ENCODE peak calls at places on chromosomes 4 and X, in five cellular contexts. H is PC-3, O is coronary artery, S is cardiac muscle cell, F is NCI-H2171 treated with DMSO at 0.1 percent for 48 hours. Y is an unnamed sample.

GRCh38 chr4:7073526-7074390 is 5.9 kb upstream of the GRPEL1 start:
- DNase-seq in F (peak), H (peak), S (peak), O (no peak), Y (no peak)

GRCh38 chr4:6019316-6020263 is 1.4 kb upstream of the C4orf50 start:
- DNase-seq in H (peak), F (peak), O (no peak), S (peak), Y (peak)

GRCh38 chr4:8532245-8532781 is 47.9 kb upstream of the GPR78 start:
- DNase-seq in O (no peak), F (no peak), H (peak), S (no peak), Y (no peak)

GRCh38 chr4:142150483-142150882 is 514.1 kb downstream of the IL15 start:
- DNase-seq in O (no peak), F (no peak), H (no peak), S (no peak), Y (no peak)

GRCh38 chr4:64940698-64941097 is 531.4 kb upstream of the TECRL start:
- DNase-seq in F (no peak), O (no peak), H (peak), S (no peak), Y (no peak)

GRCh38 chr4:159541143-159541542 is 438.3 kb downstream of the RAPGEF2 start:
- DNase-seq in O (no peak), H (no peak), F (no peak), S (no peak), Y (no peak)

GRCh38 chr4:111883557-111883999 is 261.7 kb upstream of the FAM241A start:
- DNase-seq in H (no peak), S (no peak), O (no peak), F (no peak), Y (no peak)

GRCh38 chrX:47196098-47196497 is 2.5 kb downstream of the UBA1 start:
- DNase-seq in F (no peak), S (no peak), H (no peak), O (no peak), Y (no peak)

GRCh38 chr4:15504041-15504440 is 34.4 kb downstream of the CC2D2A start:
- DNase-seq in S (no peak), F (no peak), O (no peak), H (no peak), Y (no peak)

GRCh38 chrX:153861733-153862300 is 24.2 kb downstream of the L1CAM start:
- DNase-seq in S (no peak), F (peak), O (no peak), H (no peak), Y (no peak)

GRCh38 chr4:177118596-177118995 is 191.1 kb upstream of the NEIL3 start:
- DNase-seq in S (no peak), F (no peak), O (no peak), H (no peak), Y (no peak)

GRCh38 chr4:87880106-87880505 is 47.3 kb downstream of the MEPE start:
- DNase-seq in O (no peak), F (no peak), H (no peak), S (no peak), Y (no peak)

GRCh38 chr4:48483777-48484493 is 792 bp downstream of the SLC10A4 start:
- DNase-seq in O (no peak), F (no peak), H (no peak), S (no peak), Y (no peak)

GRCh38 chrX:80578518-80579105 is 158.4 kb downstream of the TENT5D start:
- DNase-seq in O (no peak), S (peak), H (peak), F (peak), Y (no peak)

GRCh38 chr4:75235359-75235951 is 278.7 kb downstream of the RCHY1 start:
- DNase-seq in F (no peak), H (no peak), S (no peak), O (no peak), Y (no peak)

GRCh38 chrX:116272881-116273280 is 102.3 kb downstream of the AGTR2 start:
- DNase-seq in S (no peak), H (peak), O (no peak), F (no peak), Y (no peak)

GRCh38 chrX:39855748-39856129 is 242.0 kb downstream of the BCOR start:
- DNase-seq in O (no peak), S (no peak), F (peak), H (peak), Y (no peak)

GRCh38 chrX:153727108-153727931 is 2.7 kb downstream of the ABCD1 start:
- DNase-seq in F (no peak), H (peak), S (no peak), O (no peak), Y (no peak)

GRCh38 chr4:150943831-150944230 is 71.3 kb downstream of the LRBA start:
- DNase-seq in S (no peak), F (no peak), O (no peak), H (no peak), Y (no peak)

GRCh38 chr4:111681751-111682150 is 463.5 kb upstream of the FAM241A start:
- DNase-seq in O (no peak), S (no peak), H (no peak), F (no peak), Y (no peak)

GRCh38 chr4:140271553-140271952 is 101.9 kb upstream of the SCOC start:
- DNase-seq in H (peak), O (no peak), F (no peak), S (no peak), Y (no peak)

GRCh38 chr4:158782539-158783360 is 13.9 kb downstream of the FNIP2 start:
- DNase-seq in O (no peak), H (no peak), S (peak), F (no peak), Y (no peak)

GRCh38 chr4:40524642-40525041 is 105.0 kb downstream of the RBM47 start:
- DNase-seq in O (no peak), F (no peak), S (no peak), H (no peak), Y (no peak)

GRCh38 chrX:22373094-22373493 is 100.4 kb downstream of the CBLL2 start:
- DNase-seq in F (no peak), O (no peak), H (no peak), S (no peak), Y (no peak)

GRCh38 chrX:54530358-54530900 is 410 bp downstream of the GNL3L start:
- DNase-seq in H (no peak), O (no peak), S (no peak), F (no peak), Y (no peak)

GRCh38 chr4:188107931-188108843 is 1.2 kb downstream of the TRIML2 start:
- DNase-seq in S (no peak), H (peak), F (no peak), O (no peak), Y (no peak)

GRCh38 chr4:87375719-87376291 is 15.2 kb downstream of the HSD17B11 start:
- DNase-seq in O (no peak), H (peak), F (no peak), S (peak), Y (peak)

GRCh38 chr4:173528378-173529321 is 1.4 kb downstream of the HAND2 start:
- DNase-seq in H (no peak), F (peak), S (peak), O (no peak), Y (no peak)

GRCh38 chr4:165783626-165784025 is 89.4 kb upstream of the TLL1 start:
- DNase-seq in H (no peak), S (no peak), F (no peak), O (no peak), Y (no peak)

GRCh38 chr4:156298230-156298629 is 344.6 kb upstream of the CTSO start:
- DNase-seq in H (no peak), F (peak), S (no peak), O (no peak), Y (no peak)

GRCh38 chrX:20693071-20693470 is 426.4 kb upstream of the RPS6KA3 start:
- DNase-seq in F (no peak), H (no peak), S (no peak), O (no peak), Y (no peak)

GRCh38 chrX:39877919-39878318 is 219.8 kb downstream of the BCOR start:
- DNase-seq in O (no peak), H (no peak), F (no peak), S (no peak), Y (no peak)